ENCODE peak calls at places on chromosomes 2 and 18, in five cellular contexts. S, H, E, D and O are unnamed samples.

GRCh38 chr2:145157626-145158025 is 637.7 kb upstream of the ZEB2 start:
- DNase-seq in E (peak; percentile 70), D (no peak), H (no peak), S (no peak), O (no peak)

GRCh38 chr2:3008551-3009498 is 368.8 kb downstream of the EIPR1 start:
- DNase-seq in S (no peak), D (no peak), H (no peak), E (no peak), O (no peak)

GRCh38 chr2:68643011-68643873 is at the start of gene PROKR1:
- DNase-seq in E (no peak), S (peak; percentile 21), H (peak; percentile 22), D (peak; percentile 89), O (peak; percentile 52)

GRCh38 chr2:190180313-190181065 is 118.0 kb upstream of the MSTN start:
- DNase-seq in E (no peak), H (peak; percentile 73), S (peak; percentile 74), D (peak; percentile 90), O (peak; percentile 67)

GRCh38 chr2:95264626-95265025 is 9.6 kb upstream of the PROM2 start:
- DNase-seq in S (peak; percentile 2), H (no peak), D (no peak), E (no peak), O (no peak)

GRCh38 chr18:48612511-48612910 is 73.7 kb downstream of the CTIF start:
- DNase-seq in S (no peak), H (no peak), D (no peak), E (no peak), O (no peak)

GRCh38 chr18:69674292-69674877 is 273.3 kb downstream of the CD226 start:
- DNase-seq in D (no peak), E (peak; percentile 34), H (no peak), S (no peak), O (no peak)

GRCh38 chr18:5311273-5312009 is 15.9 kb upstream of the ZBTB14 start:
- DNase-seq in H (no peak), S (no peak), D (no peak), E (no peak), O (no peak)

GRCh38 chr2:100894531-100895156 is 74.7 kb downstream of the NPAS2 start:
- DNase-seq in D (no peak), S (no peak), H (no peak), E (no peak), O (no peak)

GRCh38 chr2:23425886-23426283 is 40.9 kb downstream of the KLHL29 start:
- DNase-seq in S (no peak), H (no peak), D (no peak), E (no peak), O (no peak)

GRCh38 chr18:58314284-58314683 is 270.3 kb downstream of the NEDD4L start:
- DNase-seq in D (no peak), E (peak; percentile 83), S (peak; percentile 36), H (peak; percentile 27), O (no peak)

GRCh38 chr2:120109186-120110061 is 96.5 kb downstream of the EPB41L5 start:
- DNase-seq in S (no peak), H (peak; percentile 54), E (peak; percentile 76), D (no peak), O (no peak)

GRCh38 chr2:241358470-241358869 is 2.4 kb downstream of the FARP2 start:
- DNase-seq in H (no peak), D (no peak), S (no peak), E (no peak), O (no peak)

GRCh38 chr2:43269074-43269572 is 42.7 kb upstream of the ZFP36L2 start:
- DNase-seq in H (peak; percentile 19), D (peak; percentile 53), E (peak; percentile 99), S (peak; percentile 79), O (no peak)

GRCh38 chr2:38159171-38159570 is 83.2 kb upstream of the CYP1B1 start:
- DNase-seq in E (peak; percentile 52), H (no peak), S (no peak), D (no peak), O (no peak)

GRCh38 chr2:53095664-53096063 is 671.9 kb upstream of the CHAC2 start:
- DNase-seq in D (no peak), E (no peak), S (no peak), H (no peak), O (no peak)

GRCh38 chr2:71466301-71467179 is 13.2 kb downstream of the DYSF start:
- DNase-seq in H (peak; percentile 41), D (peak; percentile 88), E (no peak), S (peak; percentile 66), O (peak; percentile 37)

GRCh38 chr2:33372940-33373553 is 103.4 kb upstream of the RASGRP3 start:
- DNase-seq in S (no peak), E (peak; percentile 72), D (no peak), H (peak; percentile 77), O (no peak)

GRCh38 chr2:159267926-159268325 is 18.6 kb downstream of the WDSUB1 start:
- DNase-seq in E (peak; percentile 36), S (no peak), H (no peak), D (no peak), O (no peak)
- TF ChIP-seq CTCF in E (no peak), S (no peak), H (no peak), D (no peak), O (no peak)

GRCh38 chr2:208440716-208441115 is 34.1 kb downstream of the PTH2R start:
- DNase-seq in D (no peak), H (no peak), E (no peak), S (no peak), O (no peak)
- TF ChIP-seq CTCF in D (no peak), H (no peak), E (no peak), S (no peak), O (no peak)

DNA sequence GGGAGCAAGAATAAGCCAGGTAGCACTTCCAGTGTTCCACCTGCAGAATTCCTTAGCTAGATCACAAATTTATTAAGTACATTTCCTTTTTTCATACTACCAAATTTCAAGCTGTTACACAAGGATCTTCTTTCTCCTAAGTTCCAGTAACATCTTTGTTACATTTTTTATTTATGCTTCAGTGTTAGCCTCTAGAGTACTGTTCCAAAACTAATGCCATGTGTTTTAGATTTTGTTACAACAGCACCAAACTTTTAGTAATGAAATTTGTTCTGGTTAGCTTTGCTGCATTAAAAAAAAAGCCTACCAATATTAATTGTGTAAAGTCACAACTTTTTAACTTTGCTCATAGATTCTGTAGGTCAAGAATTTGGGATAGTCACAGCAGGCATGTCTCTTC is 161.1 kb downstream of the CAMKMT start:
- DNase-seq in S (no peak), E (no peak), D (no peak), H (no peak), O (no peak)
- TF ChIP-seq CTCF in S (no peak), E (no peak), D (no peak), H (no peak), O (no peak)

GRCh38 chr2:8684421-8684884 is 2.6 kb downstream of the ID2 start:
- DNase-seq in H (peak; percentile 51), S (no peak), E (peak; percentile 25), D (no peak), O (no peak)
- TF ChIP-seq CTCF in H (no peak), S (no peak), E (no peak), D (no peak), O (no peak)

GRCh38 chr2:212863185-212863588 is 288.2 kb downstream of the IKZF2 start:
- DNase-seq in D (no peak), H (peak; percentile 59), E (peak; percentile 41), S (no peak), O (no peak)
- TF ChIP-seq CTCF in D (peak; percentile 12), H (peak; percentile 40), E (peak; percentile 63), S (peak; percentile 32), O (peak; percentile 50)

GRCh38 chr2:42073739-42074138 is 25.9 kb downstream of the PKDCC start:
- DNase-seq in H (no peak), S (no peak), D (no peak), E (no peak), O (no peak)

GRCh38 chr2:42072349-42073118 is 24.7 kb downstream of the PKDCC start:
- DNase-seq in H (no peak), E (peak; percentile 61), D (peak; percentile 81), S (peak; percentile 50), O (no peak)

GRCh38 chr2:42076357-42076921 is 28.6 kb downstream of the PKDCC start:
- DNase-seq in S (no peak), D (no peak), H (no peak), E (no peak), O (no peak)

GRCh38 chr2:42077343-42077742 is 29.5 kb downstream of the PKDCC start:
- DNase-seq in S (no peak), H (no peak), E (no peak), D (no peak), O (no peak)

DNA sequence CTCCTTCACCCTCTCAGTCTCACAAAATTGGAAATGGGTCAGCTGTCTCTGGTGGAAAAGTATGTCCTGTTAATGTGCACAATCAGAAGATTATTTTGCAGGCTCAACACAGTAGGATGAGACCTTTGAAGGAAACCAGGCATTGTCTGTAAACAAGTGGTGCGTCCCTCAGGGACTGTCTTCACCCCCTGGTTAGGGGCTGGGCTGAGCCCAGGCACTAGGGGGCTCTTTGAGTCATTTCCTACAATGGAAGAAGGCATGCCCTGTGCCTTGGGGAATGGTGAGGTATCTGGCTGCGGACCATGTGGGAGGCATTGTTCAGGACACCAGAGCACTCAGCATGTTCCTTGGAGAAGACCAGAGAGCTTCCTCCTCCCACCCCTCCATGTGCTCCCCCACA is 26.8 kb downstream of the PKDCC start:
- DNase-seq in E (no peak), H (no peak), D (no peak), S (no peak), O (no peak)
- TF ChIP-seq CTCF in E (peak; percentile 21), H (no peak), D (no peak), S (no peak), O (no peak)

GRCh38 chr2:1051585-1051984 is 100.9 kb downstream of the SNTG2 start:
- DNase-seq in D (peak; percentile 16), E (no peak), H (no peak), S (no peak), O (no peak)

GRCh38 chr2:1052671-1053270 is 102.1 kb downstream of the SNTG2 start:
- DNase-seq in H (no peak), E (peak; percentile 86), D (no peak), S (no peak), O (no peak)

GRCh38 chr2:1053781-1054180 is 103.1 kb downstream of the SNTG2 start:
- DNase-seq in S (no peak), D (peak; percentile 30), E (no peak), H (no peak), O (no peak)

GRCh38 chr2:1049691-1050090 is 99.0 kb downstream of the SNTG2 start:
- DNase-seq in D (no peak), E (peak; percentile 87), H (no peak), S (no peak), O (no peak)

DNA sequence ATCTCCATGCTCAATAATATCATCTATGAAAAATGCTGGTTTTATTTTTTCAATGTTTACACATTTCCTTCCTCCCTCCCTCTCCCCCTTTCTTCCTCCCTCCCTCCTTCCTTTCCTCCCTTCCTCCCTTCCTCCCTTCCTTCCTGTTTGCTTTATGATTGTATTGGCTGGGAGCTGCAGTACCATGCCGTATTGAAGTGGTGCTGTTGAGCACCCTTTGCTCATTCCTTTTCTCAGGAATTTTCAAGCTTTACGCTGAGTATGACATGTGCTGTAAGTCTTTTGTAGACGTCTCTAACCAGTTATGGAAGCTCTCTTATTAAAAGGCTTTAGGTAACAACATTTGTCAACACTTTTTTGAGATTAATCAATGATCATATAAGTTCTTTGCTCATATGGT is 100.4 kb downstream of the SNTG2 start:
- DNase-seq in S (no peak), D (no peak), H (peak; percentile 16), E (peak; percentile 31), O (no peak)
- TF ChIP-seq CTCF in S (no peak), D (no peak), H (no peak), E (peak; percentile 40), O (peak; percentile 36)